ENCODE peak calls at places on chromosome 21, in five cellular contexts. X is brain microvascular endothelial cell, C is heart right ventricle, H is GM23338, E is thyroid gland. M is an unnamed sample.
A peak's percentile ranks its signal among the peaks of the same experiment; 100 is the strongest.

GRCh38 chr21:35303085-35303484 is 254.0 kb upstream of the RUNX1 start:
- DNase-seq in C (no peak), H (no peak), X (peak; percentile 92), E (no peak), M (peak; percentile 66)

GRCh38 chr21:46661211-46661625 is 25.7 kb downstream of the PRMT2 start:
- DNase-seq in E (peak; percentile 68), X (peak; percentile 60), C (peak; percentile 65), H (peak; percentile 89), M (peak; percentile 54)

GRCh38 chr21:46581780-46582307 is 23.0 kb downstream of the S100B start:
- DNase-seq in X (no peak), C (no peak), H (no peak), E (no peak), M (no peak)

GRCh38 chr21:28387220-28387619 is 605.5 kb downstream of the LTN1 start:
- DNase-seq in C (no peak), H (no peak), E (no peak), X (no peak), M (no peak)

GRCh38 chr21:34670220-34670961 is 1.6 kb downstream of the CLIC6 start:
- DNase-seq in C (no peak), H (peak; percentile 70), X (no peak), E (peak; percentile 23), M (no peak)

GRCh38 chr21:23593582-23593981 is 2013.7 kb downstream of the MRPL39 start:
- DNase-seq in C (no peak), E (no peak), X (no peak), H (no peak), M (no peak)

GRCh38 chr21:14584357-14585095 is 38.4 kb upstream of the SAMSN1 start:
- DNase-seq in H (no peak), C (no peak), X (no peak), E (no peak), M (no peak)

GRCh38 chr21:18760247-18760646 is 356.7 kb upstream of the TMPRSS15 start:
- DNase-seq in C (no peak), E (no peak), H (no peak), X (no peak), M (no peak)

GRCh38 chr21:28568692-28569091 is 424.0 kb downstream of the LTN1 start:
- DNase-seq in H (no peak), X (no peak), E (no peak), C (no peak), M (no peak)

GRCh38 chr21:29326914-29327554 is 28.3 kb downstream of the BACH1 start:
- DNase-seq in H (no peak), C (no peak), E (no peak), X (no peak), M (no peak)

GRCh38 chr21:43645414-43645891 is 13.8 kb downstream of the HSF2BP start:
- DNase-seq in H (peak; percentile 72), X (peak; percentile 84), C (no peak), E (peak; percentile 20), M (peak; percentile 42)

GRCh38 chr21:27953328-27954045 is 986.6 kb upstream of the ADAMTS5 start:
- DNase-seq in H (no peak), X (no peak), C (no peak), E (peak; percentile 1), M (no peak)

GRCh38 chr21:27681038-27681437 is 714.1 kb upstream of the ADAMTS5 start:
- DNase-seq in C (no peak), X (no peak), E (no peak), H (no peak), M (no peak)

GRCh38 chr21:40355076-40355475 is 487.8 kb downstream of the PCP4 start:
- DNase-seq in H (no peak), X (no peak), C (no peak), E (no peak), M (no peak)

GRCh38 chr21:43717967-43718871 is 710 bp upstream of the PDXK start:
- DNase-seq in H (peak; percentile 50), X (no peak), E (no peak), C (no peak), M (no peak)

GRCh38 chr21:26138615-26139257 is 31.8 kb downstream of the APP start:
- DNase-seq in E (no peak), X (no peak), H (no peak), C (no peak), M (no peak)

DNA sequence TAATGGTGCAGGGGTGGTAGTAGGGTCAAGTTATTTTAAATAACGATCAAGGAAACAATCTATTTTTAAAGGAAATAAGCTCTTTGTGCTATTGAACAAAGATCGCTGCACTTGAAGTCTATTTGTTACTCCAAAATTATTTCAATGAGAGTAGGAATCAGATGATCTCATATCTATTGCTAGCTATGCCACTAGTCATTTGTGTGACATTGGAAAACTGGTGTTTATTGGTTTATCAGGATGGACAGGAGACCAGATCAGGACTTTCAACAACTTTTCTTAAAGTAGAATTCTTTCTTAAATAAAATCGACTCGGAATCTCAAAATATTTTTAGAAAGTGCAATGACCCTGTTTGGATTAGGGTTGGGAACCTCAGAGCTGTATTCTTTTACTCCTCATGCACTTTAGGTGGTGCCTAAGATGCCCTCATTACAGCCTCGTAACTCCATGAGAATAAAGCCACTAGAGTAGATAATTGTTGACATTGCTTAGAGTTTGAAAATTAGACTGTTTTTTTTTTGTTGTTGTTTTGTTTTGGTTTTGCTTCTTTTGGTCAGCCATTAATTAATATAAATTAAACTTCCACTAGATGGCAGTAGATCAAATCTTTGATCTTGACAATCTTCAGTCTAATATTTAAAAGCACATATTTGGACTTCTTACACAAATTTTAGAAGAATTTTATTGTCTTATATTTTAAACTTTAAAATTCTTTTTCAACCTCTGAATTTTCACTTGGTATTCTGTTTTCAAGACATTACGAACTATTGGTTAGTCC is 352.4 kb downstream of the USP25 start:
- DNase-seq in X (no peak), C (no peak), E (no peak), H (peak; percentile 47), M (no peak)
- TF ChIP-seq CTCF in X (peak; percentile 0), C (peak; percentile 54), E (peak; percentile 76), H (peak; percentile 56), M (peak; percentile 39)

GRCh38 chr21:39054066-39054465 is 129.2 kb downstream of the PSMG1 start:
- DNase-seq in H (no peak), X (no peak), C (no peak), E (no peak), M (no peak)
- H3K27ac ChIP-seq in H (no peak overlapping the region), X (no peak overlapping the region), C (peak overlapping the region; percentile 69), E (peak overlapping the region; percentile 22), M (no peak overlapping the region)

GRCh38 chr21:38936237-38936636 is 130.5 kb downstream of the ETS2 start:
- DNase-seq in H (no peak), X (no peak), C (no peak), E (no peak), M (no peak)

GRCh38 chr21:38937844-38938243 is 132.1 kb downstream of the ETS2 start:
- DNase-seq in H (no peak), C (no peak), X (no peak), E (no peak), M (no peak)

GRCh38 chr21:38942617-38943245 is 137.0 kb downstream of the ETS2 start:
- DNase-seq in H (no peak), X (no peak), E (no peak), C (no peak), M (no peak)

GRCh38 chr21:38937286-38937790 is 131.6 kb downstream of the ETS2 start:
- DNase-seq in H (no peak), X (no peak), E (no peak), C (no peak), M (no peak)

DNA sequence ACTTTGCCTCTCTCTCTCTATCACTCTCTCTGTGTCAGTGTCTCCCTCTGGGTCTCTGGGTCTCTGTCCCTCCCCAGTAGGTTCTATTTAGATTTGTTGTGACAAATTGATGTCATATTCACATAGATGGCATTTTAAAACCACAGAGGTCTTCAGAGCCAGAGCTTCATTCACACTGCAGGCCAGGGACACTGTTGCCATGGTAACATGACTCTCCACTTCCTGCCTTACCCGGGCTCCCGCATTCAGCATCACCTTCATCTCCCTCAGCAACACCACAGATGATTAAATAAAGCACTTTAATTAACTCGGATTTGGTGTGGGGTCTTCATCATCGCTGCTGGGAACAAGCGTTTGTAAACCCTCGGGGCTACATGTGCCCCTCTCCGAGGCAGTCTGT is 132.6 kb downstream of the ETS2 start:
- DNase-seq in H (peak; percentile 71), X (peak; percentile 36), E (no peak), C (no peak), M (no peak)
- H3K4me3 ChIP-seq in H (no peak overlapping the region), X (no peak overlapping the region), E (no peak overlapping the region), C (no peak overlapping the region), M (no peak overlapping the region)

GRCh38 chr21:33230518-33231324 is 983 bp downstream of the IFNAR2 start:
- DNase-seq in H (peak; percentile 86), X (peak; percentile 54), C (peak; percentile 56), E (peak; percentile 27), M (no peak)
- TF ChIP-seq CTCF in H (peak; percentile 49), X (peak; percentile 25), C (no peak), E (no peak), M (no peak)

DNA sequence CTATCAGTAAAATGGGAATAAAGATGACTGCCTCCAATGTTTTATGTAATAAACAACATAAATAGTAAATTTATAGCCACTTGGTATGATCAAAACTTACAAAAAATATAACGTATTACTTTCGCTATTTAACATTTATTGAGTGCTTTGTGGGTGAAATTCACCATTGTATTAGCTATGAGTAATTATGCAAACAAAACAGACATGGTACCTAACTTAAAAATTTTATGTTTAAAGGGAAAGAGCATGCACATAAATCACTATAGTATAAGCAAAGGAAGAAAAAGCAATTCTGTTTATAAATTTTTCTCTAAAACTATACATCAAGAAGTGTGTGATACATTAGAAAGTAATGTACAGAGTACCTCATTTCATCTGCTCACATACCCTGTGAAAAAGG is 1046.2 kb downstream of the NCAM2 start:
- DNase-seq in X (no peak), E (no peak), H (no peak), C (no peak), M (no peak)
- H3K27ac ChIP-seq in X (no peak overlapping the region), E (no peak overlapping the region), H (no peak overlapping the region), C (no peak overlapping the region), M (no peak overlapping the region)

GRCh38 chr21:17727361-17727760 is 91.8 kb downstream of the C21orf91 start:
- DNase-seq in C (no peak), E (peak; percentile 70), H (no peak), X (no peak), M (no peak)
- H3K4me3 ChIP-seq in C (no peak overlapping the region), E (no peak overlapping the region), H (no peak overlapping the region), X (no peak overlapping the region), M (no peak overlapping the region)

DNA sequence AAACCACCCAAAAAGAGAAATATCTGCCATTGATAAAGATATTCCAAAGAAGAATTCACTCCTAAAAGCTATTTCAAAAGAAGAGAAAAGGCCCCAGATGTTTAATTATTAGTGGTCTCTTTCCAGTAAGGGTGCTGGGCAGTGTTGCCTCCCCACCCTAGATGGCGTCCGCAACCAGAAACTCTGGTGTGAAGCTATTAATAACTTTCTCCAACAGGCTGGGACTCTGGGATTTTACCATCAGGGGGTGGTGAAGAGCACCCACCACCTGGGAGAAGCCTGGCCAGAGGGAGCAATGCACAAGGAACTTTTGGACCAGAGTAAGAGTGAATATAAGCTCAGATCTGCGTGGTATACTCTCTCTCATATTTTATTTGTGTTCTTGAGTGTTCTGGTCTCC is 115.4 kb upstream of the TIAM1 start:
- DNase-seq in E (no peak), X (no peak), C (no peak), H (peak; percentile 66), M (no peak)
- TF ChIP-seq CTCF in E (no peak), X (peak; percentile 17), C (no peak), H (peak; percentile 56), M (no peak)